ENCODE peak calls at places on chromosomes 13 and 19, in seven cellular contexts. Z is stimulated activated CD4-positive, alpha-beta T cell treated with anti-CD3 and anti-CD28 coated beads, TNF-alpha, amount 100 ng/mL, for 24 hours; M is retina; U is HTR-8/SVneo; C is C1 segment of cervical spinal cord; V is left kidney; K is left cardiac atrium. O is an unnamed sample.

GRCh38 chr19:41870401-41870873 is 6.6 kb upstream of the CD79A start:
- DNase-seq in Z (no peak), M (no peak), U (no peak), C (no peak), V (no peak), K (no peak), O (no peak)

GRCh38 chr19:7894612-7895309 is 6.5 kb downstream of the LRRC8E start:
- DNase-seq in Z (no peak), M (no peak), U (no peak), C (no peak), V (peak), K (no peak), O (no peak)

GRCh38 chr19:6032827-6033226 is 54.9 kb upstream of the RANBP3 start:
- DNase-seq in Z (no peak), M (no peak), U (no peak), C (no peak), V (no peak), K (no peak), O (no peak)

GRCh38 chr13:113187263-113187669 is 21.2 kb downstream of the PCID2 start:
- DNase-seq in Z (peak), M (peak), U (peak), C (no peak), V (peak), K (peak), O (peak)

GRCh38 chr19:13091400-13092161 is 11.1 kb downstream of the LYL1 start:
- DNase-seq in Z (no peak), M (peak), U (no peak), C (peak), V (peak), K (peak), O (peak)

GRCh38 chr13:109949395-109949794 is 163.0 kb upstream of the IRS2 start:
- DNase-seq in Z (no peak), M (no peak), U (no peak), C (no peak), V (no peak), K (no peak), O (no peak)

GRCh38 chr13:106318941-106319411 is 216.5 kb downstream of the EFNB2 start:
- DNase-seq in Z (no peak), M (no peak), U (peak), C (no peak), V (no peak), K (no peak), O (peak)

GRCh38 chr19:19860756-19861390 is 4.8 kb upstream of the ZNF253 start:
- DNase-seq in Z (no peak), M (peak), U (no peak), C (no peak), V (peak), K (peak), O (peak)

GRCh38 chr13:33202644-33203169 is 82.8 kb downstream of the STARD13 start:
- DNase-seq in Z (no peak), M (no peak), U (no peak), C (no peak), V (no peak), K (no peak), O (no peak)

GRCh38 chr19:55340144-55340783 is 588 bp downstream of the KMT5C start:
- DNase-seq in Z (no peak), M (peak), U (no peak), C (no peak), V (no peak), K (no peak), O (peak)

GRCh38 chr13:48978942-48979601 is 3.4 kb downstream of the FNDC3A start:
- DNase-seq in Z (no peak), M (no peak), U (no peak), C (no peak), V (no peak), K (no peak), O (peak)

GRCh38 chr13:41500501-41500900 is 43.2 kb downstream of the RGCC start:
- DNase-seq in Z (no peak), M (no peak), U (no peak), C (no peak), V (no peak), K (no peak), O (no peak)

GRCh38 chr13:32254416-32254815 is 60.7 kb downstream of the ZAR1L start:
- DNase-seq in Z (no peak), M (no peak), U (no peak), C (no peak), V (no peak), K (no peak), O (no peak)

GRCh38 chr13:63389756-63390155 is 1974.1 kb upstream of the PCDH20 start:
- DNase-seq in Z (no peak), M (no peak), U (no peak), C (no peak), V (no peak), K (no peak), O (no peak)

GRCh38 chr19:16319466-16319865 is 5.2 kb upstream of the KLF2 start:
- DNase-seq in Z (no peak), M (no peak), U (no peak), C (no peak), V (no peak), K (no peak), O (no peak)

GRCh38 chr19:48196321-48196761 is 25.9 kb downstream of the ZSWIM9 start:
- DNase-seq in Z (no peak), M (no peak), U (no peak), C (no peak), V (no peak), K (no peak), O (no peak)

GRCh38 chr13:74289861-74290260 is 155.7 kb upstream of the KLF12 start:
- DNase-seq in Z (no peak), M (peak), U (no peak), C (no peak), V (peak), K (no peak), O (no peak)

GRCh38 chr19:50025794-50026549 is at the start of gene ZNF473:
- DNase-seq in Z (peak), M (peak), U (peak), C (peak), V (peak), K (peak), O (peak)

GRCh38 chr13:45289936-45290563 is 50.9 kb downstream of the TPT1 start:
- DNase-seq in Z (no peak), M (no peak), U (no peak), C (no peak), V (no peak), K (no peak), O (no peak)

GRCh38 chr13:74251778-74252519 is 117.7 kb upstream of the KLF12 start:
- DNase-seq in Z (no peak), M (no peak), U (no peak), C (no peak), V (no peak), K (no peak), O (no peak)

GRCh38 chr19:2754659-2755447 is 15.0 kb upstream of the SLC39A3 start:
- DNase-seq in Z (no peak), M (no peak), U (no peak), C (no peak), V (no peak), K (no peak), O (no peak)

GRCh38 chr13:21812192-21812626 is 141.3 kb downstream of the FGF9 start:
- DNase-seq in Z (no peak), M (peak), U (peak), C (no peak), V (peak), K (no peak), O (no peak)

GRCh38 chr13:39867807-39868206 is 212.3 kb downstream of the COG6 start:
- DNase-seq in Z (no peak), M (no peak), U (no peak), C (no peak), V (no peak), K (no peak), O (peak)

GRCh38 chr13:49836516-49836915 is 44.0 kb upstream of the KPNA3 start:
- DNase-seq in Z (no peak), M (peak), U (no peak), C (peak), V (peak), K (no peak), O (peak)

GRCh38 chr19:44822177-44822576 is 13.3 kb downstream of the BCAM start:
- DNase-seq in Z (no peak), M (no peak), U (no peak), C (no peak), V (no peak), K (no peak), O (no peak)

GRCh38 chr13:73194310-73194709 is 135.5 kb downstream of the KLF5 start:
- DNase-seq in Z (no peak), M (no peak), U (no peak), C (no peak), V (no peak), K (no peak), O (no peak)

GRCh38 chr19:11257827-11258380 is 4.4 kb downstream of the DOCK6 start:
- DNase-seq in Z (no peak), M (no peak), U (no peak), C (no peak), V (no peak), K (no peak), O (no peak)

GRCh38 chr13:78382946-78383542 is 220.3 kb downstream of the POU4F1 start:
- DNase-seq in Z (no peak), M (no peak), U (no peak), C (no peak), V (no peak), K (no peak), O (peak)

GRCh38 chr13:95660981-95661581 is 15.9 kb upstream of the DNAJC3 start:
- DNase-seq in Z (no peak), M (peak), U (no peak), C (no peak), V (peak), K (no peak), O (peak)

GRCh38 chr19:45693168-45693788 is 812 bp downstream of the QPCTL start:
- DNase-seq in Z (peak), M (peak), U (peak), C (peak), V (peak), K (peak), O (peak)

GRCh38 chr13:40564342-40564997 is 102.0 kb downstream of the FOXO1 start:
- DNase-seq in Z (no peak), M (peak), U (no peak), C (no peak), V (peak), K (no peak), O (no peak)

GRCh38 chr19:58346961-58347929 is 6.0 kb downstream of the A1BG start:
- DNase-seq in Z (peak), M (peak), U (peak), C (peak), V (peak), K (peak), O (peak)

GRCh38 chr13:30442854-30443379 is 20.6 kb downstream of the UBE2L5 start:
- DNase-seq in Z (no peak), M (no peak), U (no peak), C (no peak), V (no peak), K (no peak), O (no peak)

GRCh38 chr13:41054212-41054877 is 7.0 kb upstream of the WBP4 start:
- DNase-seq in Z (no peak), M (peak), U (peak), C (no peak), V (peak), K (no peak), O (peak)

O was measured in mesendoderm.